ENCODE peak calls at places on chromosome 2, in eight cellular contexts. G is AG10803; O is Peyer's patch; Y is ovary; A is heart left ventricle; E is CD4-positive, CD25-positive, alpha-beta regulatory T cell; T is tibial nerve; W is psoas muscle. R is an unnamed sample.

GRCh38 chr2:155905640-155906039 is 426.9 kb downstream of the NR4A2 start:
- DNase-seq in Y (no peak), T (no peak), A (no peak), E (no peak), O (no peak), W (no peak), G (no peak), R (no peak)

GRCh38 chr2:28393115-28393836 is 618 bp downstream of the FOSL2 start:
- DNase-seq in G (peak; percentile 66), Y (peak; percentile 59), O (no peak), A (peak; percentile 80), T (no peak), E (peak; percentile 71), W (peak; percentile 87), R (peak; percentile 76)

GRCh38 chr2:171084128-171084527 is 76.6 kb downstream of the TLK1 start:
- DNase-seq in A (no peak), E (peak; percentile 71), O (no peak), W (no peak), T (no peak), Y (no peak), G (no peak), R (no peak)

GRCh38 chr2:152715854-152716428 is 1.3 kb downstream of the PRPF40A start:
- DNase-seq in Y (no peak), W (no peak), A (no peak), O (no peak), E (peak; percentile 39), G (peak; percentile 13), T (no peak), R (no peak)

GRCh38 chr2:109609352-109610024 is 4.3 kb downstream of the SEPTIN10 start:
- DNase-seq in O (no peak), A (no peak), Y (no peak), G (peak; percentile 66), W (no peak), T (no peak), E (no peak), R (no peak)

GRCh38 chr2:30981101-30981500 is 157.1 kb downstream of the GALNT14 start:
- DNase-seq in G (peak; percentile 50), E (no peak), A (no peak), W (no peak), O (no peak), Y (no peak), T (no peak), R (no peak)

GRCh38 chr2:71306762-71307161 is 24.8 kb upstream of the ZNF638 start:
- DNase-seq in E (no peak), A (no peak), Y (no peak), T (no peak), W (no peak), G (peak; percentile 90), O (no peak), R (no peak)

GRCh38 chr2:21748501-21748900 is 624.7 kb downstream of the TDRD15 start:
- DNase-seq in A (no peak), T (no peak), E (no peak), Y (no peak), W (no peak), G (no peak), O (no peak), R (no peak)

GRCh38 chr2:23433282-23433681 is 48.3 kb downstream of the KLHL29 start:
- DNase-seq in W (no peak), G (no peak), T (no peak), A (no peak), E (no peak), Y (no peak), O (no peak), R (no peak)

GRCh38 chr2:100321881-100322820 is at the start of gene LONRF2:
- DNase-seq in G (peak; percentile 5), W (peak; percentile 60), A (peak; percentile 46), T (no peak), Y (peak; percentile 59), E (peak; percentile 6), O (no peak), R (peak; percentile 45)
- H3K4me3 ChIP-seq in G (no peak within 1 kb of the TSS), W (peak within 1 kb of the TSS; percentile 75), A (peak within 1 kb of the TSS; percentile 57), T (no peak within 1 kb of the TSS), Y (peak within 1 kb of the TSS; percentile 72), E (no peak within 1 kb of the TSS), O (peak within 1 kb of the TSS; percentile 27), R (peak within 1 kb of the TSS; percentile 61)

GRCh38 chr2:105396254-105397024 is 2.4 kb downstream of the FHL2 start:
- DNase-seq in T (peak; percentile 48), O (no peak), W (peak; percentile 86), Y (no peak), A (no peak), E (no peak), G (peak; percentile 97), R (no peak)
- H3K4me3 ChIP-seq in T (no peak overlapping the region), O (no peak overlapping the region), W (peak overlapping the region; percentile 97), Y (peak overlapping the region; percentile 98), A (peak overlapping the region; percentile 70), E (no peak overlapping the region), G (peak overlapping the region; percentile 96), R (no peak overlapping the region)

GRCh38 chr2:221529177-221529942 is 42.7 kb downstream of the EPHA4 start:
- DNase-seq in Y (no peak), T (no peak), A (peak; percentile 62), E (no peak), O (no peak), W (no peak), G (no peak), R (peak; percentile 17)
- H3K4me3 ChIP-seq in Y (no peak overlapping the region), T (no peak overlapping the region), A (no peak overlapping the region), E (peak overlapping the region; percentile 68), O (no peak overlapping the region), W (no peak overlapping the region), G (no peak overlapping the region), R (no peak overlapping the region)

GRCh38 chr2:39521876-39522517 is 84.9 kb upstream of the MAP4K3 start:
- DNase-seq in O (no peak), W (no peak), G (peak; percentile 84), A (no peak), E (no peak), T (no peak), Y (no peak), R (no peak)

GRCh38 chr2:39523308-39524044 is 86.4 kb upstream of the MAP4K3 start:
- DNase-seq in Y (no peak), W (no peak), G (peak; percentile 92), A (no peak), T (no peak), O (no peak), E (no peak), R (no peak)

GRCh38 chr2:39524756-39525635 is 87.9 kb upstream of the MAP4K3 start:
- DNase-seq in A (no peak), O (no peak), E (no peak), Y (no peak), T (no peak), G (peak; percentile 37), W (no peak), R (no peak)

GRCh38 chr2:39524061-39524460 is 87.0 kb upstream of the MAP4K3 start:
- DNase-seq in W (no peak), Y (no peak), E (no peak), G (peak; percentile 38), O (no peak), T (no peak), A (no peak), R (no peak)

GRCh38 chr2:39522518-39522877 is 85.4 kb upstream of the MAP4K3 start:
- DNase-seq in E (no peak), W (no peak), G (no peak), O (no peak), A (no peak), T (no peak), Y (no peak), R (no peak)
- H3K4me3 ChIP-seq in E (no peak overlapping the region), W (no peak overlapping the region), G (no peak overlapping the region), O (no peak overlapping the region), A (no peak overlapping the region), T (no peak overlapping the region), Y (no peak overlapping the region), R (no peak overlapping the region)

GRCh38 chr2:105786231-105787230 is 41.8 kb downstream of the NCK2 start:
- DNase-seq in Y (no peak), A (no peak), E (peak; percentile 43), W (no peak), O (no peak), G (no peak), T (no peak), R (no peak)
- H3K4me3 ChIP-seq in Y (no peak overlapping the region), A (no peak overlapping the region), E (peak overlapping the region; percentile 68), W (no peak overlapping the region), O (no peak overlapping the region), G (no peak overlapping the region), T (no peak overlapping the region), R (no peak overlapping the region)

GRCh38 chr2:120677221-120677620 is 58.4 kb upstream of the GLI2 start:
- DNase-seq in T (no peak), O (no peak), W (no peak), E (no peak), A (no peak), G (no peak), Y (no peak), R (no peak)
- H3K4me3 ChIP-seq in T (no peak overlapping the region), O (no peak overlapping the region), W (no peak overlapping the region), E (no peak overlapping the region), A (no peak overlapping the region), G (no peak overlapping the region), Y (no peak overlapping the region), R (no peak overlapping the region)

GRCh38 chr2:54636425-54637139 is 86.9 kb upstream of the EML6 start:
- DNase-seq in A (no peak), Y (no peak), E (no peak), W (no peak), G (no peak), T (no peak), O (no peak), R (no peak)

GRCh38 chr2:54632733-54633692 is 90.4 kb upstream of the EML6 start:
- DNase-seq in A (no peak), O (no peak), E (no peak), Y (no peak), T (no peak), W (peak; percentile 70), G (peak; percentile 78), R (no peak)

GRCh38 chr2:54634012-54634411 is 89.5 kb upstream of the EML6 start:
- DNase-seq in A (no peak), Y (no peak), E (no peak), T (no peak), O (no peak), G (peak; percentile 4), W (no peak), R (no peak)

GRCh38 chr2:54635554-54636152 is 87.8 kb upstream of the EML6 start:
- DNase-seq in O (no peak), Y (no peak), G (peak; percentile 62), T (no peak), W (no peak), E (no peak), A (no peak), R (no peak)

GRCh38 chr2:54634564-54635511 is 88.6 kb upstream of the EML6 start:
- DNase-seq in O (peak; percentile 35), Y (peak; percentile 35), A (peak; percentile 87), G (peak; percentile 62), E (peak; percentile 33), W (peak; percentile 77), T (peak; percentile 46), R (peak; percentile 59)
- H3K4me3 ChIP-seq in O (no peak overlapping the region), Y (no peak overlapping the region), A (no peak overlapping the region), G (peak overlapping the region; percentile 26), E (no peak overlapping the region), W (no peak overlapping the region), T (no peak overlapping the region), R (no peak overlapping the region)

DNA sequence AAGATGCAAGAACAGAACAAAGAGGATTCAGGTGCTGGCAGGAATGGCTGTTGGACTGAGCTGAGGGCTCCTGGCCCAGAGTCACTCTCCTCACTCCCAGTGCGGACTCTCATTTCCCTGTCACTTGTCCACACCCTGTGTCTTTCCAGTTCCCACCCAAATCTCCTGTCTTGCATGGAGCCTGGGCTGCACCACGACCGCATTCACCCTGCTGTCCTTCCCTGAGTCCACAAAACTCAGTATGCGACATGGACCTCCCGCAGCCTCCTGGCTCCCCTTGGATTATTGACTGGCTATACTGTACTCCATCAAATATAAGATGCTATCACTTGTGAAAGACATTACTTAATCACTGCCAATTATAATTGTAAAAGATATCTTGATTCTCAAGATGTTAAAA is 2.5 kb upstream of the ITM2C start:
- DNase-seq in W (no peak), A (no peak), O (no peak), Y (no peak), G (no peak), E (no peak), T (no peak), R (no peak)
- H3K4me3 ChIP-seq in W (no peak overlapping the region), A (no peak overlapping the region), O (no peak overlapping the region), Y (no peak overlapping the region), G (no peak overlapping the region), E (no peak overlapping the region), T (no peak overlapping the region), R (no peak overlapping the region)